ENCODE peak calls at places on chromosomes 16 and 17, in six cellular contexts. S is caudate nucleus; D is activated naive CD8-positive, alpha-beta T cell treated with anti-CD3 and anti-CD28 coated beads for 36 hours; L is AML-193; A is PC-3; P is RWPE1. O is an unnamed sample.

GRCh38 chr16:31455601-31456314 is 3.5 kb upstream of the ARMC5 start:
- DNase-seq in D (peak; percentile 37), P (no peak), A (no peak), L (peak; percentile 20), S (no peak), O (peak; percentile 35)

GRCh38 chr17:38415250-38416194 is 12.7 kb upstream of the ARHGAP23 start:
- DNase-seq in A (peak; percentile 5), S (no peak), L (peak; percentile 65), P (peak; percentile 34), D (peak; percentile 63), O (peak; percentile 76)

GRCh38 chr16:56513972-56514371 is 5.9 kb downstream of the BBS2 start:
- DNase-seq in A (peak; percentile 64), L (peak; percentile 83), D (peak; percentile 15), P (peak; percentile 52), S (peak; percentile 35), O (peak; percentile 59)

GRCh38 chr16:9650284-9650683 is 531.9 kb downstream of the GRIN2A start:
- DNase-seq in P (no peak), L (no peak), A (no peak), D (no peak), S (no peak), O (no peak)

GRCh38 chr16:3879887-3880564 is 487 bp downstream of the CREBBP start:
- DNase-seq in S (peak; percentile 18), D (peak; percentile 80), A (peak; percentile 47), P (peak; percentile 47), L (peak; percentile 29), O (peak; percentile 86)

GRCh38 chr17:49522329-49522890 is 27.3 kb downstream of the NGFR start:
- DNase-seq in S (no peak), P (no peak), L (no peak), A (no peak), D (no peak), O (no peak)

GRCh38 chr16:50381679-50382440 is 13.1 kb upstream of the BRD7 start:
- DNase-seq in P (no peak), D (no peak), A (no peak), L (peak; percentile 15), S (no peak), O (peak; percentile 20)

GRCh38 chr17:10668771-10669170 is 11.7 kb upstream of the MYH3 start:
- DNase-seq in A (peak; percentile 6), S (no peak), L (no peak), P (peak; percentile 39), D (no peak), O (no peak)

GRCh38 chr16:86120982-86121242 is 221.9 kb downstream of the IRF8 start:
- DNase-seq in A (no peak), S (no peak), L (no peak), D (no peak), P (no peak), O (no peak)

GRCh38 chr16:79482011-79482410 is 118.5 kb downstream of the MAF start:
- DNase-seq in L (no peak), A (no peak), D (no peak), S (no peak), P (no peak), O (no peak)

GRCh38 chr16:1088295-1089170 is 7.5 kb downstream of the C1QTNF8 start:
- DNase-seq in S (no peak), A (no peak), D (no peak), P (no peak), L (no peak), O (no peak)

GRCh38 chr17:47161988-47162622 is 27.0 kb downstream of the CDC27 start:
- DNase-seq in P (no peak), A (no peak), D (no peak), S (no peak), L (no peak), O (no peak)

GRCh38 chr16:51430716-51431369 is 279.8 kb upstream of the SALL1 start:
- DNase-seq in S (no peak), D (no peak), L (no peak), P (no peak), A (no peak), O (no peak)

GRCh38 chr17:64459284-64459747 is 10.4 kb downstream of the MILR1 start:
- DNase-seq in S (no peak), A (peak; percentile 88), P (peak; percentile 19), D (no peak), L (no peak), O (peak; percentile 40)

GRCh38 chr16:23134274-23134673 is 15.0 kb downstream of the USP31 start:
- DNase-seq in A (no peak), P (no peak), D (no peak), S (no peak), L (no peak), O (no peak)

GRCh38 chr16:87057291-87057881 is 259.8 kb downstream of the C16orf95 start:
- DNase-seq in D (no peak), A (no peak), L (no peak), P (no peak), S (no peak), O (no peak)

GRCh38 chr16:2497116-2497630 is 16.6 kb upstream of the ATP6V0C start:
- DNase-seq in S (no peak), D (no peak), A (no peak), L (no peak), P (no peak), O (no peak)

GRCh38 chr17:83110755-83111154 is 31.3 kb downstream of the METRNL start:
- DNase-seq in A (no peak), D (no peak), S (no peak), P (no peak), L (no peak), O (no peak)

GRCh38 chr16:68365167-68365817 is 54.5 kb downstream of the PRMT7 start:
- DNase-seq in P (no peak), S (no peak), D (no peak), A (no peak), L (no peak), O (no peak)

GRCh38 chr17:39668141-39668924 is at the start of gene PNMT:
- DNase-seq in A (peak; percentile 60), L (no peak), P (peak; percentile 41), D (peak; percentile 80), S (peak; percentile 30), O (peak; percentile 100)

GRCh38 chr17:75568412-75569255 is 19.0 kb upstream of the MYO15B start:
- DNase-seq in D (no peak), A (no peak), P (no peak), L (no peak), S (no peak), O (no peak)

GRCh38 chr16:77937473-77938195 is 84.7 kb upstream of the CLEC3A start:
- DNase-seq in A (no peak), D (no peak), S (no peak), L (no peak), P (no peak), O (no peak)

GRCh38 chr16:84617068-84617630 is 729 bp downstream of the COTL1 start:
- DNase-seq in L (no peak), P (peak; percentile 45), S (no peak), D (peak; percentile 63), A (no peak), O (peak; percentile 41)

GRCh38 chr17:68794636-68795503 is 160.3 kb downstream of the ABCA8 start:
- DNase-seq in S (peak; percentile 58), A (peak; percentile 57), P (no peak), L (peak; percentile 56), D (no peak), O (no peak)

GRCh38 chr17:49968380-49969133 is 433 bp upstream of the DLX4 start:
- DNase-seq in A (peak; percentile 71), L (peak; percentile 90), D (peak; percentile 81), P (peak; percentile 87), S (no peak), O (peak; percentile 94)

GRCh38 chr17:9236286-9237052 is 215.2 kb downstream of the NTN1 start:
- DNase-seq in A (no peak), L (no peak), S (no peak), D (no peak), P (no peak), O (no peak)

GRCh38 chr16:1527836-1528811 is 5.3 kb upstream of the TMEM204 start:
- DNase-seq in S (no peak), D (no peak), L (no peak), A (no peak), P (no peak), O (no peak)

GRCh38 chr16:11325404-11326083 is 19.7 kb upstream of the RMI2 start:
- DNase-seq in S (no peak), P (no peak), A (no peak), D (peak; percentile 42), L (no peak), O (no peak)

GRCh38 chr16:29943846-29944669 is 17.8 kb upstream of the TMEM219 start:
- DNase-seq in P (peak; percentile 95), D (no peak), S (peak; percentile 35), A (peak; percentile 95), L (no peak), O (peak; percentile 82)

GRCh38 chr17:57512258-57512657 is 232.8 kb downstream of the CCDC182 start:
- DNase-seq in P (no peak), D (no peak), L (no peak), S (no peak), A (no peak), O (no peak)

GRCh38 chr16:80968386-80969113 is 38.1 kb downstream of the CMC2 start:
- DNase-seq in A (peak; percentile 6), L (no peak), S (no peak), P (no peak), D (no peak), O (peak; percentile 41)

GRCh38 chr17:69654981-69655581 is 240.6 kb downstream of the MAP2K6 start:
- DNase-seq in A (peak; percentile 94), L (no peak), S (no peak), D (no peak), P (peak; percentile 32), O (no peak)

GRCh38 chr16:12721841-12722467 is 81.7 kb downstream of the CPPED1 start:
- DNase-seq in S (no peak), L (no peak), A (no peak), P (no peak), D (no peak), O (no peak)

GRCh38 chr17:81429353-81429774 is 34.1 kb downstream of the BAHCC1 start:
- DNase-seq in L (peak; percentile 72), D (no peak), P (peak; percentile 73), A (peak; percentile 81), S (peak; percentile 70), O (peak; percentile 88)

GRCh38 chr17:68566145-68566738 is 34.9 kb downstream of the FAM20A start:
- DNase-seq in S (no peak), A (no peak), L (no peak), D (no peak), P (no peak), O (no peak)

GRCh38 chr17:21551081-21551881 is 141.0 kb upstream of the KCNJ18 start:
- DNase-seq in P (peak; percentile 90), L (peak; percentile 19), D (peak; percentile 79), A (peak; percentile 72), S (peak; percentile 79), O (peak; percentile 61)